ENCODE peak calls at places on chromosomes 12 and 14, in seven cellular contexts. H is vagina, Q is breast epithelium, Z is SK-N-SH, L is prostate gland, G is sigmoid colon, R is HCT116. F is an unnamed sample.

GRCh38 chr12:46523863-46524770 is 151.5 kb upstream of the SLC38A2 start:
- DNase-seq in R (peak; percentile 91), G (no peak), H (no peak), Q (no peak), Z (no peak), L (no peak), F (no peak)

GRCh38 chr12:21559855-21560569 is 33.9 kb downstream of the SPX start:
- DNase-seq in G (no peak), Z (no peak), Q (no peak), R (no peak), L (no peak), H (no peak), F (no peak)

GRCh38 chr12:127158385-127159061 is 1108.4 kb upstream of the TMEM132C start:
- DNase-seq in Q (no peak), L (no peak), Z (no peak), G (no peak), R (no peak), H (no peak), F (no peak)

GRCh38 chr12:45986646-45987338 is 3.6 kb downstream of the SCAF11 start:
- DNase-seq in R (no peak), Z (no peak), L (no peak), H (no peak), Q (no peak), G (no peak), F (no peak)

GRCh38 chr14:60093606-60094005 is 1.9 kb downstream of the PCNX4 start:
- DNase-seq in L (no peak), R (no peak), Q (no peak), H (no peak), Z (no peak), G (no peak), F (no peak)

GRCh38 chr14:60986500-60986899 is 5.5 kb downstream of the SLC38A6 start:
- DNase-seq in Z (no peak), R (no peak), G (no peak), Q (no peak), L (no peak), H (no peak), F (no peak)

GRCh38 chr12:6464531-6464930 is 5.9 kb downstream of the VAMP1 start:
- DNase-seq in L (no peak), Z (no peak), H (no peak), Q (no peak), G (no peak), R (no peak), F (no peak)

GRCh38 chr12:48998497-48999353 is 450 bp downstream of the DDN start:
- DNase-seq in G (no peak), H (no peak), Z (peak; percentile 63), R (no peak), L (no peak), Q (no peak), F (peak; percentile 89)

GRCh38 chr14:61438860-61439765 is 117.7 kb downstream of the PRKCH start:
- DNase-seq in Z (no peak), L (peak; percentile 90), Q (peak; percentile 66), G (no peak), H (no peak), R (no peak), F (no peak)

GRCh38 chr14:99246536-99247083 is 25.4 kb downstream of the BCL11B start:
- DNase-seq in R (no peak), Z (no peak), H (no peak), Q (no peak), G (no peak), L (no peak), F (no peak)

GRCh38 chr12:121917950-121918678 is at the start of gene CFAP251:
- DNase-seq in L (peak; percentile 94), Z (peak; percentile 34), R (peak; percentile 85), H (no peak), Q (peak; percentile 95), G (peak; percentile 97), F (peak; percentile 96)

GRCh38 chr12:121915841-121916321 is 2.5 kb upstream of the CFAP251 start:
- DNase-seq in L (no peak), Z (no peak), Q (no peak), H (no peak), G (no peak), R (no peak), F (no peak)

GRCh38 chr12:121916719-121917118 is 1.7 kb upstream of the CFAP251 start:
- DNase-seq in H (no peak), R (no peak), Q (no peak), L (no peak), Z (peak; percentile 34), G (no peak), F (no peak)

GRCh38 chr12:121921106-121921505 is 2.7 kb downstream of the CFAP251 start:
- DNase-seq in H (no peak), Z (no peak), Q (no peak), L (no peak), G (no peak), R (no peak), F (no peak)

GRCh38 chr12:121918679-121919038 is 267 bp downstream of the CFAP251 start:
- DNase-seq in L (no peak), H (no peak), Z (no peak), G (no peak), R (no peak), Q (no peak), F (no peak)
- H3K4me3 ChIP-seq in L (peak overlapping the region; percentile 28), H (peak overlapping the region; percentile 37), Z (no peak overlapping the region), G (peak overlapping the region; percentile 51), R (peak overlapping the region; percentile 46), Q (peak overlapping the region; percentile 67), F (peak overlapping the region; percentile 63)

DNA sequence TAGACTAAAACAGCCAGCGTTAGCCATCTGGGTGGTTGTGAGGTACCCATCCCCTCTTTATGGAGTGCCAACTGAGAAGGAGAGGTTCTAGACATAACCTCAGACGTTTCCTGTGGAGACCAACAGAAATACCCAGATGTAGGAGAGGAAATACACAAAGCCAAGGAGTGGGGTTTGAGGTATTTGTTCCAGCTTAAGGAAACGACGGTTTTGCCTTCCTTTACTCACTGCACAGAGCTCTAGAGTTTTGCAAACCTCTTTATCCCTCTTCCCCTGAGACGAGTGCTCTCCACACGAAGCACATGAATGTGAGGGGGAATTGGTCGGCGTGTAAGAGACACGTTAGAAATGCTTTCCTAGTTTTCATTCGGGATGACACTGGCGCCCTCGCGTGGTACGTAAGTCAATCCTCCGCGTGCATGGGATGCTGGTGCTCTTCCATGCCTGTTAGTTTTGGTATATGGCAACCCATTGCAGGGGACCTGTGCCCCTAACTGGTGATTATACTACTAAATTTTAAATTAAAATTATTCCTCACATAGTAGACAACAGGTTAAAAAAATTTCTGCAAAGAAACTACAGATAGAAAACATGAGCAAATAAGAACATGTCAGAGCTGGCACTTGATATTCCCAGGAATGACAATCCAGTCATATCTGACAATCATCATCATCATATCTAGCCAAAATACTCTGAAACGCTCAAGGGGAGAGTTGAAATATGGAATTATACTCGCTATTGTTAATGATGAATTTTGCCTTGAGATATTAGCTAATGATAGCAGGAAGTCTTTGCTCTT is 121.7 kb downstream of the PPM1H start:
- DNase-seq in Z (peak; percentile 63), H (no peak), L (peak; percentile 31), Q (no peak), R (peak; percentile 45), G (peak; percentile 76), F (no peak)
- TF ChIP-seq POLR2AphosphoS5 in Z (no peak), H (no peak), L (no peak), Q (no peak), R (no peak), G (no peak), F (no peak)

GRCh38 chr12:66819587-66819986 is 140.7 kb upstream of the GRIP1 start:
- DNase-seq in H (no peak), R (no peak), Q (no peak), L (no peak), Z (no peak), G (no peak), F (no peak)
- H3K27ac ChIP-seq in H (no peak overlapping the region), R (no peak overlapping the region), Q (no peak overlapping the region), L (no peak overlapping the region), Z (no peak overlapping the region), G (no peak overlapping the region), F (no peak overlapping the region)

DNA sequence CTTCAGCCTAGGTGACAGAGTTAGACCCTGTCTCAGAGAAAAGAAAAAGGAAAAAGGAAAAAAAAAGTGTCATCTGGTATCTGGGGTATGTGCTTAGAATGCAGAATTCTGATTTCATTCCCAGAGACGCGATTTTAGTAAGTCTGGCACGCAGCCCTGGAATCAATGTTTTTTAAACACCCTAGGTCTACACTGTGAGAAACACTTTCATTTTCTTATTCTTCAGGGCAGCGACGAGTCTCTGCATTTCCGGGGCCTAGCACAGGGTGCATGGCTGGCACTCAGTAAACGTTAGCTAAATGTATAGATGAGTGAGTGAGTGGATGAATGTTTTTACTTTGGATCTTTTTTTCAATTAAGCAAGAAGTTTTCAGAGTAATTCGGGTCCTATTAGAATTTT is 243.7 kb upstream of the PWP1 start:
- DNase-seq in Q (no peak), Z (no peak), R (no peak), L (peak; percentile 25), H (no peak), G (no peak), F (no peak)
- H3K4me3 ChIP-seq in Q (peak overlapping the region; percentile 49), Z (no peak overlapping the region), R (no peak overlapping the region), L (no peak overlapping the region), H (peak overlapping the region; percentile 3), G (peak overlapping the region; percentile 20), F (no peak overlapping the region)

F was measured in upper lobe of left lung.